ENCODE peak calls at places on chromosomes 13 and 19, in ten cellular contexts. B, F, C, I, K, A, R, U, G and S are unnamed samples.

GRCh38 chr19:41027273-41027967 is 36.3 kb downstream of the CYP2B6 start:
- DNase-seq in B (no peak), F (no peak), C (no peak), I (no peak), K (no peak), A (no peak), R (no peak), U (no peak), G (no peak), S (no peak)

GRCh38 chr19:7534531-7534980 is 961 bp upstream of the PNPLA6 start:
- DNase-seq in B (peak; percentile 58), F (peak; percentile 89), C (peak; percentile 64), I (peak; percentile 85), K (no peak), A (no peak), R (peak; percentile 73), U (no peak), G (peak; percentile 80), S (peak; percentile 87)

GRCh38 chr19:54573330-54573872 is at the start of gene LILRA2:
- DNase-seq in B (no peak), F (no peak), C (no peak), I (no peak), K (no peak), A (no peak), R (no peak), U (no peak), G (no peak), S (no peak)

GRCh38 chr13:113855931-113856715 is 7.8 kb downstream of the GAS6 start:
- DNase-seq in B (no peak), F (no peak), C (peak; percentile 21), I (no peak), K (no peak), A (no peak), R (peak; percentile 2), U (no peak), G (no peak), S (no peak)

GRCh38 chr13:30862707-30863106 is 43.4 kb upstream of the MEDAG start:
- DNase-seq in B (peak; percentile 28), F (no peak), C (peak; percentile 72), I (no peak), K (no peak), A (no peak), R (no peak), U (no peak), G (no peak), S (peak; percentile 87)

GRCh38 chr13:41652735-41653361 is 195.5 kb downstream of the RGCC start:
- DNase-seq in B (peak; percentile 15), F (peak; percentile 62), C (no peak), I (no peak), K (no peak), A (peak; percentile 29), R (peak; percentile 42), U (peak; percentile 5), G (peak; percentile 40), S (no peak)

GRCh38 chr13:65985632-65986031 is 1244.5 kb downstream of the PCDH9 start:
- DNase-seq in B (peak; percentile 15), F (no peak), C (no peak), I (peak; percentile 71), K (no peak), A (no peak), R (no peak), U (no peak), G (no peak), S (no peak)

GRCh38 chr13:92175330-92175729 is 776.9 kb downstream of the GPC5 start:
- DNase-seq in B (peak; percentile 16), F (no peak), C (peak; percentile 51), I (peak; percentile 34), K (no peak), A (peak; percentile 36), R (no peak), U (peak; percentile 25), G (no peak), S (no peak)

GRCh38 chr19:40803857-40804782 is 5.1 kb downstream of the EGLN2 start:
- DNase-seq in B (no peak), F (no peak), C (no peak), I (peak; percentile 71), K (no peak), A (no peak), R (peak; percentile 76), U (no peak), G (no peak), S (peak; percentile 54)

GRCh38 chr13:113774177-113775107 is 15.4 kb downstream of the TMEM255B start:
- DNase-seq in B (no peak), F (peak; percentile 54), C (no peak), I (no peak), K (no peak), A (no peak), R (no peak), U (no peak), G (no peak), S (no peak)

GRCh38 chr19:5718579-5719273 is 1.2 kb downstream of the LONP1 start:
- DNase-seq in B (no peak), F (peak; percentile 63), C (no peak), I (no peak), K (no peak), A (no peak), R (no peak), U (no peak), G (peak; percentile 9), S (no peak)

GRCh38 chr13:83618966-83619365 is 263.3 kb downstream of the SLITRK1 start:
- DNase-seq in B (no peak), F (peak; percentile 20), C (no peak), I (no peak), K (no peak), A (no peak), R (no peak), U (no peak), G (no peak), S (no peak)

GRCh38 chr13:37475151-37475550 is 123.4 kb downstream of the POSTN start:
- DNase-seq in B (no peak), F (no peak), C (no peak), I (no peak), K (no peak), A (no peak), R (no peak), U (no peak), G (no peak), S (no peak)

GRCh38 chr13:23743717-23744116 is 145.5 kb downstream of the MIPEP start:
- DNase-seq in B (no peak), F (no peak), C (no peak), I (no peak), K (no peak), A (peak; percentile 97), R (no peak), U (peak; percentile 17), G (no peak), S (no peak)

GRCh38 chr13:111216166-111216960 is 101.3 kb downstream of the ARHGEF7 start:
- DNase-seq in B (peak; percentile 64), F (no peak), C (peak; percentile 65), I (peak; percentile 58), K (no peak), A (no peak), R (peak; percentile 43), U (peak; percentile 47), G (no peak), S (no peak)

GRCh38 chr13:93789058-93789457 is 562.5 kb downstream of the GPC6 start:
- DNase-seq in B (no peak), F (no peak), C (no peak), I (no peak), K (no peak), A (no peak), R (no peak), U (no peak), G (no peak), S (no peak)

GRCh38 chr13:43784491-43784890 is 2.3 kb downstream of the ENOX1 start:
- DNase-seq in B (no peak), F (no peak), C (no peak), I (no peak), K (no peak), A (no peak), R (no peak), U (no peak), G (no peak), S (no peak)

GRCh38 chr13:76043882-76044281 is 407.8 kb downstream of the LMO7 start:
- DNase-seq in B (no peak), F (no peak), C (no peak), I (no peak), K (no peak), A (peak; percentile 27), R (no peak), U (no peak), G (no peak), S (no peak)

GRCh38 chr19:49555600-49556411 is 24.6 kb downstream of the NOSIP start:
- DNase-seq in B (peak; percentile 87), F (no peak), C (peak; percentile 82), I (peak; percentile 94), K (peak; percentile 52), A (no peak), R (no peak), U (no peak), G (no peak), S (peak; percentile 64)

GRCh38 chr13:23889598-23890224 is 511 bp upstream of the MIPEP start:
- DNase-seq in B (no peak), F (no peak), C (no peak), I (no peak), K (no peak), A (peak; percentile 57), R (no peak), U (no peak), G (no peak), S (no peak)

GRCh38 chr19:49347835-49348234 is 12.6 kb downstream of the CD37 start:
- DNase-seq in B (no peak), F (peak; percentile 68), C (no peak), I (peak; percentile 76), K (no peak), A (no peak), R (no peak), U (no peak), G (no peak), S (no peak)

GRCh38 chr13:61286148-61286745 is 129.4 kb downstream of the PCDH20 start:
- DNase-seq in B (no peak), F (no peak), C (no peak), I (peak; percentile 53), K (no peak), A (peak; percentile 46), R (no peak), U (no peak), G (no peak), S (no peak)

GRCh38 chr13:77207943-77208342 is 119.0 kb downstream of the MYCBP2 start:
- DNase-seq in B (no peak), F (peak; percentile 68), C (no peak), I (no peak), K (no peak), A (no peak), R (no peak), U (no peak), G (no peak), S (no peak)

GRCh38 chr13:26721251-26721939 is 39.2 kb downstream of the GPR12 start:
- DNase-seq in B (no peak), F (no peak), C (no peak), I (no peak), K (no peak), A (peak; percentile 48), R (no peak), U (peak; percentile 63), G (no peak), S (no peak)

GRCh38 chr13:26549713-26550112 is 7.8 kb upstream of the WASF3 start:
- DNase-seq in B (no peak), F (no peak), C (no peak), I (no peak), K (no peak), A (no peak), R (no peak), U (no peak), G (no peak), S (no peak)

GRCh38 chr13:32023698-32024097 is 7.9 kb upstream of the FRY start:
- DNase-seq in B (no peak), F (no peak), C (no peak), I (no peak), K (no peak), A (no peak), R (no peak), U (no peak), G (no peak), S (no peak)

GRCh38 chr19:10921199-10921879 is 7.1 kb downstream of the YIPF2 start:
- DNase-seq in B (no peak), F (no peak), C (no peak), I (no peak), K (no peak), A (no peak), R (no peak), U (no peak), G (no peak), S (no peak)

GRCh38 chr19:5003781-5004180 is 34.9 kb downstream of the KDM4B start:
- DNase-seq in B (no peak), F (no peak), C (no peak), I (no peak), K (no peak), A (no peak), R (no peak), U (no peak), G (no peak), S (no peak)